ENCODE peak calls at places on chromosomes 3 and 15, in six cellular contexts. B, A, G, O, F and V are unnamed samples.

GRCh38 chr3:139180489-139180888 is 135.8 kb upstream of the PRR23C start:
- DNase-seq in B (no peak), A (no peak), G (no peak), O (no peak), F (no peak), V (no peak)

GRCh38 chr3:123015596-123015995 is 12.0 kb downstream of the SEMA5B start:
- DNase-seq in B (no peak), A (no peak), G (no peak), O (no peak), F (no peak), V (no peak)

GRCh38 chr15:52093167-52093538 is 19.4 kb downstream of the BCL2L10 start:
- DNase-seq in B (no peak), A (no peak), G (no peak), O (no peak), F (no peak), V (no peak)

GRCh38 chr3:98333989-98334606 is 19.6 kb upstream of the OR5K4 start:
- DNase-seq in B (no peak), A (no peak), G (no peak), O (peak; percentile 45), F (peak; percentile 61), V (no peak)

GRCh38 chr15:71532994-71533393 is 277.4 kb upstream of the NR2E3 start:
- DNase-seq in B (peak; percentile 47), A (no peak), G (no peak), O (no peak), F (peak; percentile 59), V (peak; percentile 25)

GRCh38 chr15:66224946-66225345 is 28.6 kb downstream of the MEGF11 start:
- DNase-seq in B (no peak), A (no peak), G (no peak), O (no peak), F (no peak), V (no peak)

GRCh38 chr3:105473521-105474223 is 107.0 kb downstream of the ALCAM start:
- DNase-seq in B (peak; percentile 76), A (no peak), G (no peak), O (no peak), F (peak; percentile 69), V (peak; percentile 92)

GRCh38 chr3:130748981-130749380 is 2.4 kb upstream of the PIK3R4 start:
- DNase-seq in B (no peak), A (no peak), G (no peak), O (no peak), F (peak; percentile 41), V (no peak)

GRCh38 chr15:79644091-79644490 is 212.0 kb downstream of the MINAR1 start:
- DNase-seq in B (peak; percentile 65), A (no peak), G (no peak), O (peak; percentile 93), F (peak; percentile 86), V (peak; percentile 65)

GRCh38 chr3:130963878-130964277 is 62.7 kb downstream of the ASTE1 start:
- DNase-seq in B (peak; percentile 99), A (no peak), G (no peak), O (peak; percentile 57), F (peak; percentile 92), V (peak; percentile 96)

GRCh38 chr3:139728414-139728813 is 50.6 kb upstream of the NMNAT3 start:
- DNase-seq in B (no peak), A (no peak), G (no peak), O (no peak), F (no peak), V (no peak)

GRCh38 chr15:78130466-78131294 is 565 bp downstream of the CIB2 start:
- DNase-seq in B (no peak), A (no peak), G (no peak), O (no peak), F (no peak), V (no peak)

GRCh38 chr15:85527907-85528306 is 147.5 kb downstream of the AKAP13 start:
- DNase-seq in B (peak; percentile 96), A (no peak), G (no peak), O (peak; percentile 86), F (peak; percentile 69), V (peak; percentile 89)

GRCh38 chr15:65421360-65422215 is 1.2 kb downstream of the IGDCC4 start:
- DNase-seq in B (no peak), A (peak; percentile 57), G (peak; percentile 74), O (no peak), F (peak; percentile 66), V (peak; percentile 94)

GRCh38 chr15:23081271-23081670 is 41.9 kb upstream of the TUBGCP5 start:
- DNase-seq in B (no peak), A (no peak), G (no peak), O (no peak), F (no peak), V (no peak)

GRCh38 chr3:111712294-111713180 is 117.4 kb upstream of the ZBED2 start:
- DNase-seq in B (no peak), A (no peak), G (peak; percentile 76), O (no peak), F (peak; percentile 44), V (peak; percentile 29)

GRCh38 chr15:78072080-78072892 is 5.2 kb downstream of the TBC1D2B start:
- DNase-seq in B (peak; percentile 93), A (no peak), G (peak; percentile 11), O (no peak), F (peak; percentile 94), V (peak; percentile 70)

GRCh38 chr3:130354430-130354829 is 9.0 kb downstream of the COL6A5 start:
- DNase-seq in B (no peak), A (no peak), G (no peak), O (no peak), F (peak; percentile 61), V (no peak)

GRCh38 chr3:46372492-46373359 is 2.0 kb downstream of the CCR5 start:
- DNase-seq in B (peak; percentile 27), A (no peak), G (no peak), O (no peak), F (peak; percentile 37), V (peak; percentile 8)

GRCh38 chr3:143241556-143241955 is 122.0 kb downstream of the CHST2 start:
- DNase-seq in B (no peak), A (no peak), G (no peak), O (no peak), F (peak; percentile 51), V (no peak)

GRCh38 chr3:96960661-96961330 is 146.4 kb downstream of the EPHA6 start:
- DNase-seq in B (no peak), A (no peak), G (no peak), O (no peak), F (no peak), V (no peak)

GRCh38 chr3:49133226-49133951 is 539 bp upstream of the LAMB2 start:
- DNase-seq in B (peak; percentile 91), A (peak; percentile 82), G (peak; percentile 94), O (peak; percentile 92), F (peak; percentile 84), V (peak; percentile 93)

GRCh38 chr15:38885477-38885952 is 320.9 kb upstream of the RASGRP1 start:
- DNase-seq in B (peak; percentile 65), A (no peak), G (no peak), O (no peak), F (peak; percentile 47), V (no peak)

GRCh38 chr3:47421741-47422649 is 41.2 kb downstream of the PTPN23 start:
- DNase-seq in B (peak; percentile 23), A (peak; percentile 45), G (no peak), O (no peak), F (peak; percentile 51), V (no peak)

GRCh38 chr3:186003610-186004009 is 65.8 kb upstream of the TRA2B start:
- DNase-seq in B (no peak), A (no peak), G (no peak), O (no peak), F (no peak), V (no peak)

GRCh38 chr15:68517285-68517711 is 61.5 kb upstream of the CORO2B start:
- DNase-seq in B (no peak), A (no peak), G (peak; percentile 82), O (no peak), F (no peak), V (no peak)

DNA sequence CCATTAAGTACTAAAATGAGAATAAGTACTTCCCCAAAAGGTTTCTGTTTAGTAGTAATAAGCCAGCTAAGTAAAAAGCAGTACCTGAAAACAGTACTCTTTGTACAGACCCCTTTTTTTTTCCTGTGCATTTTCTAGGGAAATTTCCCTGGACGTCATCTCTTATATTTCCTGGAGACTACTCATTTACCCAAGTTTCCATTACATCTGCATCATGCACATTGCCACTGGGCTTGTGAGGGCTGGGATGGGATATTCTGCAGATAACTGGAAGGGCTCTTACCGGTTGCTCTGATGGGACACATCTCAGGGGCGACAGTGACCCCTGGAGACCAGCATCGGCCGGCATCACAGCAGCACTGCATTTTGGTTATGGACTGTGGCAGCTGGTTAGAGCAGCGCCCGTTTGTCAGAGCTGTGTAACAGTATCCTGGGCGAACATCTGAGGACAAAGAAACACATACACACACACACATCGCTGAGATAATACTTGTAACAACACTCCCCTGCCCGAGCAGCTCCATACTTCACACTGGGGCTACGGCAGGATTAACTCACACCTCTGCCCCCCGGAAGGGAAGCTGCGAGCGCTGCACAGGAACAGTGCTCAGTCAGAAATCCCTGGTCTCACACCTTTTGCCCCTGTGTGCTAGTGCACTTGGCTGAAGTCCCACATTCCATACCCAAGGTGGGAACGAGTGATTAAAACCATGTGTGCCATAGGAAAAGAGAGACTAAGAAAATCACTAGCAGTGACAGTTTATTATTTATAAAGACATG is 124.9 kb downstream of the FBN1 start:
- DNase-seq in B (no peak), A (no peak), G (no peak), O (peak; percentile 69), F (no peak), V (peak; percentile 33)
- TF ChIP-seq CTCF in B (no peak), A (no peak), G (no peak), O (no peak), F (no peak), V (no peak)

GRCh38 chr15:45635763-45636292 is 999 bp downstream of the SQOR start:
- DNase-seq in B (no peak), A (no peak), G (no peak), O (no peak), F (no peak), V (no peak)
- H3K4me3 ChIP-seq in B (peak overlapping the region; percentile 78), A (peak overlapping the region; percentile 50), G (peak overlapping the region; percentile 86), O (peak overlapping the region; percentile 52), F (peak overlapping the region; percentile 87), V (peak overlapping the region; percentile 63)

GRCh38 chr3:119494597-119494996 is 3.8 kb upstream of the TIMMDC1 start:
- DNase-seq in B (no peak), A (no peak), G (no peak), O (no peak), F (no peak), V (no peak)
- TF ChIP-seq CTCF in B (peak; percentile 2), A (no peak), G (no peak), O (no peak), F (peak; percentile 4), V (peak; percentile 26)

DNA sequence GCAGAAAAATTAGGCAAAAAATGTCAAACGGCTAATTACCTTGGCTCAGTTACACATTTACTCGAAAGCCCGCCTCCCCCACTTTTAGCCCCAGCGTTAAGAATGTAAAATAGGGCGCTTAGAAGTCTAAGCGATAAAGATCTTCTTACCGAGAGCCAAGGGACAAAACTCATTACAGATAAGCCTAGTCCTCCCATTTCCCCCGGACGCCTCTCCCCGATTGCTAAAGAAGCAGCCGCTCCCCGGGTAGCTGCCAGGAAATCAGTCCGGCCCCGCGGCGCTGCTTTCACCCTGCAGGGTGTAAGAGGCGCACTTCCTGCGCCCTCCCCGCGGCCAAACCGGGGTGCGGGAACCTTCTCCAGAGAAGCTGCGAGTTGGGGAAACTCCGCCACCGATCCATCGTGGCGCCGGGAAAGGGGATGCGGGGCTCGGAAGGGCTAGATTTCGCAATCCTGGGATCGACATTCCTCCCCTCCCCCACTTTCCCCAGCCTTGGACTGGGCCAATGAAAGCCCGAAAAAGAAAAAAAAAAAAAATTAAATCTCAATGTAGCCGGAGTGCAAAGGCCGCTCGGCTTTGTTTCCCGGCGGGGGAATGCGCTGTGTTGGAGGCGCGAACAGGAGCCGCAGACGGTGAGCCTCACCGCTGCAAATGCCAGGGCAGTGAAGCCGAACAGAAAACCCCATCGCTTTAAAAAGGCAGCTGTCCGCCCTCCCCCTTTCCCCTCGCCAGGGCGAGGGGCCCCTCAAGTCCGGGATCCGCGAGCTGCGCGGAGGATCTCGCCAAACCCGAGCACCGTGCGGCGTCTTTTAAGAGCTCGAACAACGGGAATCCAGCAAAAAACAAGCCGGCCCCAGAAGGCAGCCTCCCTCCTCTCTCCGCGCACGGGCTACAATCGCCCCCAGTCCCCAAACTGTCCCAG is 658 bp upstream of the PTPRG start:
- DNase-seq in B (peak; percentile 89), A (peak; percentile 78), G (peak; percentile 94), O (peak; percentile 78), F (peak; percentile 79), V (peak; percentile 90)
- H3K4me3 ChIP-seq in B (peak overlapping the region; percentile 93), A (peak overlapping the region; percentile 73), G (peak overlapping the region; percentile 80), O (peak overlapping the region; percentile 64), F (peak overlapping the region; percentile 89), V (peak overlapping the region; percentile 62)